ENCODE peak calls at places on chromosomes 1 and 21, in nine cellular contexts. W is left cardiac atrium; O is skeletal muscle cell; C is HT-29; G is neural progenitor cell; E is effector memory CD8-positive, alpha-beta T cell; Q is lower lobe of right lung; M is EH; J is SW 1271. V is an unnamed sample.

GRCh38 chr1:2443285-2444137 is 31.1 kb upstream of the PEX10 start:
- DNase-seq in M (peak), Q (no peak), J (no peak), G (peak), O (no peak), C (no peak), E (no peak), W (no peak), V (no peak)

GRCh38 chr1:231493421-231494185 is 34.9 kb upstream of the TSNAX start:
- DNase-seq in M (peak), C (no peak), Q (no peak), O (peak), G (no peak), J (no peak), E (no peak), W (no peak), V (no peak)

GRCh38 chr1:85583355-85584263 is 3.0 kb downstream of the CCN1 start:
- DNase-seq in O (no peak), J (peak), W (no peak), G (no peak), C (no peak), Q (no peak), E (no peak), M (peak), V (no peak)

GRCh38 chr21:45262616-45263015 is 25.1 kb downstream of the POFUT2 start:
- DNase-seq in E (no peak), M (no peak), G (no peak), J (no peak), W (no peak), Q (peak), C (peak), O (no peak), V (no peak)

GRCh38 chr1:12053752-12054548 is 9.2 kb upstream of the TNFRSF8 start:
- DNase-seq in Q (no peak), M (no peak), W (no peak), J (no peak), E (no peak), G (no peak), C (no peak), O (no peak), V (no peak)

GRCh38 chr1:24586970-24587820 is 31.3 kb downstream of the NCMAP start:
- DNase-seq in Q (no peak), G (peak), O (no peak), W (no peak), J (peak), M (peak), C (peak), E (peak), V (peak)

GRCh38 chr1:46538147-46538546 is 13.3 kb downstream of the KNCN start:
- DNase-seq in E (no peak), J (no peak), Q (no peak), C (no peak), G (no peak), M (no peak), W (no peak), O (no peak), V (no peak)

GRCh38 chr1:22916469-22916817 is 56.2 kb downstream of the LACTBL1 start:
- DNase-seq in Q (peak), G (no peak), W (no peak), M (no peak), E (no peak), O (no peak), J (no peak), C (no peak), V (no peak)

GRCh38 chr1:81551942-81552341 is 248.8 kb upstream of the ADGRL2 start:
- DNase-seq in W (no peak), M (no peak), G (no peak), Q (no peak), O (no peak), C (no peak), J (no peak), E (no peak), V (no peak)

GRCh38 chr1:220755316-220755715 is 7.2 kb downstream of the MTARC2 start:
- DNase-seq in W (no peak), Q (peak), O (no peak), C (no peak), G (no peak), J (no peak), M (no peak), E (no peak), V (no peak)

GRCh38 chr1:23977187-23977853 is 2.8 kb downstream of the SRSF10 start:
- DNase-seq in W (no peak), O (no peak), Q (no peak), C (no peak), M (no peak), J (no peak), G (no peak), E (no peak), V (no peak)

GRCh38 chr1:111242805-111243523 is 15.5 kb downstream of the CHI3L2 start:
- DNase-seq in Q (no peak), W (no peak), O (no peak), C (no peak), J (no peak), G (no peak), E (no peak), M (no peak), V (peak)

GRCh38 chr1:40032240-40032891 is 8.2 kb upstream of the CAP1 start:
- DNase-seq in C (peak), M (peak), Q (no peak), J (peak), G (peak), W (peak), E (peak), O (no peak), V (peak)